ENCODE peak calls at places on chromosomes 11 and 22, in seven cellular contexts. One of them, this sample, is unnamed.
A peak's percentile ranks its signal among the peaks of the same experiment; 100 is the strongest.

GRCh38 chr11:125272822-125273221 is 108.3 kb downstream of the PKNOX2 start:
- DNase-seq in ureter: no peak
- DNase-seq in kidney tubule cell: no peak
- DNase-seq in BE2C: no peak
- DNase-seq in GM13976: no peak
- DNase-seq in WTC11: no peak
- DNase-seq in fibroblast of lung: no peak
- DNase-seq in this sample: no peak

GRCh38 chr11:77117485-77117884 is 10.6 kb upstream of the MYO7A start:
- DNase-seq in WTC11: no peak
- DNase-seq in fibroblast of lung: no peak
- DNase-seq in BE2C: no peak
- DNase-seq in ureter: no peak
- DNase-seq in kidney tubule cell: no peak
- DNase-seq in GM13976: no peak
- DNase-seq in this sample: no peak

GRCh38 chr11:925496-926301 is at the start of gene AP2A2:
- DNase-seq in BE2C: peak; percentile 88
- DNase-seq in WTC11: peak; percentile 87
- DNase-seq in GM13976: peak; percentile 98
- DNase-seq in ureter: peak; percentile 85
- DNase-seq in kidney tubule cell: peak; percentile 92
- DNase-seq in fibroblast of lung: peak; percentile 88
- DNase-seq in this sample: peak; percentile 91

GRCh38 chr11:58286249-58286648 is 18.2 kb upstream of the OR10W1 start:
- DNase-seq in fibroblast of lung: peak; percentile 9
- DNase-seq in ureter: no peak
- DNase-seq in kidney tubule cell: peak; percentile 58
- DNase-seq in GM13976: peak; percentile 44
- DNase-seq in BE2C: no peak
- DNase-seq in WTC11: no peak
- DNase-seq in this sample: peak; percentile 4

GRCh38 chr11:60914620-60915249 is 777 bp downstream of the TMEM109 start:
- DNase-seq in fibroblast of lung: peak; percentile 31
- DNase-seq in ureter: no peak
- DNase-seq in WTC11: no peak
- DNase-seq in GM13976: no peak
- DNase-seq in BE2C: no peak
- DNase-seq in kidney tubule cell: peak; percentile 45
- DNase-seq in this sample: no peak

GRCh38 chr22:20441631-20442484 is 4.2 kb upstream of the SCARF2 start:
- DNase-seq in ureter: no peak
- DNase-seq in WTC11: no peak
- DNase-seq in kidney tubule cell: no peak
- DNase-seq in BE2C: peak; percentile 13
- DNase-seq in fibroblast of lung: peak; percentile 50
- DNase-seq in GM13976: no peak
- DNase-seq in this sample: peak; percentile 43

GRCh38 chr11:113725411-113725810 is 19.3 kb upstream of the TMPRSS5 start:
- DNase-seq in kidney tubule cell: no peak
- DNase-seq in fibroblast of lung: no peak
- DNase-seq in BE2C: no peak
- DNase-seq in WTC11: no peak
- DNase-seq in GM13976: no peak
- DNase-seq in ureter: no peak
- DNase-seq in this sample: no peak

GRCh38 chr22:46036558-46037408 is 59.8 kb upstream of the WNT7B start:
- DNase-seq in ureter: no peak
- DNase-seq in WTC11: peak; percentile 28
- DNase-seq in BE2C: peak; percentile 76
- DNase-seq in fibroblast of lung: no peak
- DNase-seq in kidney tubule cell: peak; percentile 63
- DNase-seq in GM13976: no peak
- DNase-seq in this sample: no peak

GRCh38 chr22:35150163-35151107 is 84.5 kb downstream of the ISX start:
- DNase-seq in ureter: peak; percentile 67
- DNase-seq in GM13976: peak; percentile 70
- DNase-seq in WTC11: peak; percentile 89
- DNase-seq in fibroblast of lung: peak; percentile 40
- DNase-seq in kidney tubule cell: peak; percentile 60
- DNase-seq in BE2C: peak; percentile 82
- DNase-seq in this sample: no peak

GRCh38 chr11:13118194-13118593 is 109.1 kb downstream of the RASSF10 start:
- DNase-seq in BE2C: no peak
- DNase-seq in fibroblast of lung: peak; percentile 81
- DNase-seq in ureter: no peak
- DNase-seq in WTC11: no peak
- DNase-seq in kidney tubule cell: peak; percentile 100
- DNase-seq in GM13976: no peak
- DNase-seq in this sample: peak; percentile 65

GRCh38 chr11:9347100-9347499 is 32.7 kb upstream of the TMEM41B start:
- DNase-seq in kidney tubule cell: no peak
- DNase-seq in ureter: no peak
- DNase-seq in BE2C: no peak
- DNase-seq in WTC11: no peak
- DNase-seq in fibroblast of lung: no peak
- DNase-seq in GM13976: no peak
- DNase-seq in this sample: no peak

GRCh38 chr11:113091578-113091844 is 130.3 kb downstream of the NCAM1 start:
- DNase-seq in BE2C: no peak
- DNase-seq in fibroblast of lung: no peak
- DNase-seq in kidney tubule cell: no peak
- DNase-seq in ureter: no peak
- DNase-seq in GM13976: no peak
- DNase-seq in WTC11: no peak
- DNase-seq in this sample: no peak

GRCh38 chr11:45087761-45088160 is 58.7 kb upstream of the PRDM11 start:
- DNase-seq in kidney tubule cell: no peak
- DNase-seq in fibroblast of lung: no peak
- DNase-seq in ureter: no peak
- DNase-seq in BE2C: no peak
- DNase-seq in WTC11: no peak
- DNase-seq in GM13976: no peak
- DNase-seq in this sample: no peak

GRCh38 chr11:63920870-63921417 is 4.0 kb upstream of the RCOR2 start:
- DNase-seq in kidney tubule cell: no peak
- DNase-seq in BE2C: no peak
- DNase-seq in fibroblast of lung: no peak
- DNase-seq in WTC11: peak; percentile 91
- DNase-seq in GM13976: peak; percentile 78
- DNase-seq in ureter: no peak
- DNase-seq in this sample: no peak

GRCh38 chr22:50544746-50545253 is 899 bp upstream of the KLHDC7B start:
- DNase-seq in BE2C: no peak
- DNase-seq in GM13976: peak; percentile 37
- DNase-seq in kidney tubule cell: peak; percentile 50
- DNase-seq in fibroblast of lung: no peak
- DNase-seq in WTC11: no peak
- DNase-seq in ureter: peak; percentile 43
- DNase-seq in this sample: no peak

GRCh38 chr11:33774356-33775063 is at the start of gene FBXO3:
- DNase-seq in GM13976: peak; percentile 98
- DNase-seq in WTC11: peak; percentile 92
- DNase-seq in BE2C: peak; percentile 84
- DNase-seq in ureter: peak; percentile 86
- DNase-seq in fibroblast of lung: peak; percentile 64
- DNase-seq in kidney tubule cell: peak; percentile 85
- DNase-seq in this sample: peak; percentile 40

GRCh38 chr11:123187670-123188507 is 7.2 kb downstream of the CLMP start:
- DNase-seq in kidney tubule cell: peak; percentile 39
- DNase-seq in ureter: no peak
- DNase-seq in GM13976: no peak
- DNase-seq in fibroblast of lung: no peak
- DNase-seq in WTC11: no peak
- DNase-seq in BE2C: peak; percentile 35
- DNase-seq in this sample: no peak

GRCh38 chr11:86274503-86274902 is 27.5 kb upstream of the HIKESHI start:
- DNase-seq in kidney tubule cell: no peak
- DNase-seq in WTC11: peak; percentile 45
- DNase-seq in ureter: no peak
- DNase-seq in GM13976: no peak
- DNase-seq in fibroblast of lung: no peak
- DNase-seq in BE2C: peak; percentile 8
- DNase-seq in this sample: no peak